ENCODE peak calls at places on chromosomes 2 and 18, in five cellular contexts. U is left lung, P is spleen, O is NB4, B is astrocyte. K is an unnamed sample.

GRCh38 chr2:105403785-105404698 is 5.2 kb upstream of the FHL2 start:
- DNase-seq in U (no peak), O (peak), B (peak), P (no peak), K (peak)

GRCh38 chr18:10296491-10296890 is 157.9 kb upstream of the APCDD1 start:
- DNase-seq in U (no peak), O (no peak), B (peak), P (no peak), K (no peak)

GRCh38 chr2:64036343-64036742 is 17.1 kb upstream of the VPS54 start:
- DNase-seq in P (no peak), B (peak), O (peak), U (no peak), K (peak)

GRCh38 chr18:55509631-55510372 is 78.2 kb downstream of the TCF4 start:
- DNase-seq in U (no peak), B (peak), P (no peak), O (no peak), K (peak)

GRCh38 chr2:18047896-18048657 is 169.6 kb downstream of the KCNS3 start:
- DNase-seq in O (no peak), B (peak), P (no peak), U (no peak), K (peak)

GRCh38 chr2:200278694-200279316 is 27.7 kb upstream of the SPATS2L start:
- DNase-seq in P (no peak), B (no peak), U (no peak), O (no peak), K (no peak)

GRCh38 chr18:43578636-43579203 is 301.4 kb upstream of the SYT4 start:
- DNase-seq in O (no peak), B (peak), P (no peak), U (no peak), K (no peak)

GRCh38 chr2:145740302-145740701 is 1220.4 kb upstream of the ZEB2 start:
- DNase-seq in B (peak), P (no peak), U (no peak), O (no peak), K (peak)

GRCh38 chr2:177127821-177128220 is 84.8 kb upstream of the HNRNPA3 start:
- DNase-seq in P (no peak), O (no peak), B (no peak), U (peak), K (no peak)

GRCh38 chr2:209458018-209458979 is 34.5 kb downstream of the MAP2 start:
- DNase-seq in U (no peak), B (peak), P (no peak), O (no peak), K (no peak)

GRCh38 chr2:54975175-54975574 is 75.1 kb downstream of the RTN4 start:
- DNase-seq in B (no peak), O (no peak), P (no peak), U (no peak), K (no peak)

GRCh38 chr2:186384226-186384625 is 101.8 kb upstream of the ZC3H15 start:
- DNase-seq in U (no peak), B (no peak), P (no peak), O (no peak), K (no peak)

GRCh38 chr2:11467749-11468148 is 1.8 kb upstream of the E2F6 start:
- DNase-seq in B (no peak), O (no peak), U (no peak), P (no peak), K (no peak)

GRCh38 chr18:10033038-10033437 is 119.2 kb downstream of the VAPA start:
- DNase-seq in U (no peak), O (no peak), P (no peak), B (no peak), K (no peak)

GRCh38 chr2:191318037-191318728 is 73.0 kb downstream of the MYO1B start:
- DNase-seq in B (peak), U (no peak), P (no peak), O (no peak), K (peak)

GRCh38 chr18:76621184-76621583 is 126.1 kb upstream of the ZNF516 start:
- DNase-seq in U (no peak), O (no peak), B (peak), P (no peak), K (no peak)

GRCh38 chr2:105806994-105807393 is 62.3 kb downstream of the NCK2 start:
- DNase-seq in P (no peak), B (no peak), U (no peak), O (no peak), K (no peak)

GRCh38 chr2:641501-642430 is 35.4 kb downstream of the TMEM18 start:
- DNase-seq in P (no peak), O (no peak), B (no peak), U (no peak), K (no peak)

GRCh38 chr2:31235504-31235902 is 1.6 kb downstream of the EHD3 start:
- DNase-seq in O (peak), B (peak), U (no peak), P (no peak), K (peak)

GRCh38 chr2:207173651-207174050 is 7.9 kb upstream of the KLF7 start:
- DNase-seq in U (no peak), B (no peak), O (no peak), P (no peak), K (no peak)

GRCh38 chr2:138030459-138030858 is 66.2 kb downstream of the HNMT start:
- DNase-seq in P (no peak), O (no peak), U (no peak), B (peak), K (peak)

GRCh38 chr2:240155080-240156025 is 14.9 kb upstream of the OTOS start:
- DNase-seq in P (peak), U (peak), O (no peak), B (no peak), K (no peak)

GRCh38 chr2:63840081-63840784 is 1.5 kb upstream of the UGP2 start:
- DNase-seq in B (no peak), U (no peak), O (peak), P (peak), K (no peak)

GRCh38 chr2:191740016-191740419 is 62.1 kb downstream of the NABP1 start:
- DNase-seq in B (peak), U (no peak), P (no peak), O (peak), K (no peak)

GRCh38 chr2:240211096-240211495 is 70.6 kb upstream of the OTOS start:
- DNase-seq in P (peak), B (no peak), O (no peak), U (no peak), K (no peak)

GRCh38 chr2:3725458-3726250 is 22.3 kb downstream of the DCDC2C start:
- DNase-seq in U (no peak), B (no peak), O (no peak), P (no peak), K (no peak)

GRCh38 chr2:86224645-86225355 is 25.5 kb downstream of the MRPL35 start:
- DNase-seq in U (no peak), O (no peak), B (no peak), P (no peak), K (no peak)

DNA sequence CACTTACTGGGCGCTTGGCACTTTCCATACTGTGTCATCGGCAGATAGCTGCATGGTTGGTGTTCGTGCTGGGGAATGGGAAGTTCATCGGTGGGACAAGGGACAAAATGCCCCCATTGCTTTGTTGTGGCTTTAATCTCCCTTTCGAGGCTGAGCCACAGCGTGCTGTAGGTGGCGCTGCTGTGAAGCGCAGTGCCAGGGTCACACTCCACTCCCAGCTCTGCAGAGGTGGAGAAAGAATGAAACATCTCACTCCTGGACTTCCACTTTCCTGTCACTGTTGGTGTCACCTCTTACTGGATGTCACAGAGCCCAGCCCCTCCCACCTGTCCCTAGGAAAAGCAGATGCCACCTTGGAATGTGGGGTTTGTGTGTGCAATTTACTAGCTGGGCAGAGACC is 8.7 kb downstream of the TYMS start:
- DNase-seq in B (no peak), P (no peak), U (no peak), O (peak), K (no peak)
- TF ChIP-seq CTCF in B (no peak), P (no peak), U (no peak), O (peak), K (peak)

DNA sequence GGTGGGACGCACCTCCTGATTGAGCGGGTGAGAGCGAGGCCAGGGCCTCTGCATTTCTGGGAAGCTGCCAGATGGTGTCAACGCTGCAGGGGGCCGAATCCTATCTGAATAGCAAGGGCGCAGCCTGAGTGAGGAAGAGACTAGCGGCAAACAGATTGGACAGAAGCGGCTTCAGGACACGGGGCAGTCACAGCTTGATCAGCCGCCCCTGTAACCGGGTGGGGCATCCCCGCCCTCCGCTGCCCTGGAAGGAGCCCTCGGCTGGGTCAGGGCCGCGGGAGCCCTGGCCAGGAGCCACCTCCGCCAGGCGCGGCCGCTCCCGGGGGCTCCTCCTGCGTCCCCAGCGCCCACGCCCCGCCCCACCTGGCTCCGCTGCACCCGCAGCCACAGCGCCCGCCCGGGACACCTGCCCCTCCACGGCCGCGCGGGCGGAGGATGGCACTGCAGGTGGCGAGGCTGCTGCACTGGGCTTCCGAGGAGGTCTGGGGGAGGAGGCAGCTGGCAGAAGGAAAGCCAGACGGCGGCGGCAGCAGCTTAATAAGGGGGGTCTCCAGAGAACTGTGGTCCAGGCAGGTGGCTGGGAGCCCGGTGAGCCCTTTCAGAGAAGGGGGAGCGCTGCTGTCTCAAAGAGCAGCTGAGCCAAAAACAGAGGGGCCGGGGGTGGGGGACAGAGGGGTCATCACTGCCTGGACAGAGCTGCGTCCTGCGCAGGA is 18.9 kb upstream of the SOX11 start:
- DNase-seq in U (peak), O (no peak), P (peak), B (no peak), K (no peak)
- TF ChIP-seq CTCF in U (no peak), O (no peak), P (no peak), B (no peak), K (no peak)

GRCh38 chr18:12307251-12307736 is 747 bp upstream of the TUBB6 start:
- DNase-seq in B (peak), U (no peak), P (peak), O (peak), K (peak)
- TF ChIP-seq CTCF in B (peak), U (no peak), P (no peak), O (no peak), K (no peak)

GRCh38 chr2:42385225-42385624 is 24.2 kb upstream of the COX7A2L start:
- DNase-seq in U (no peak), O (no peak), P (no peak), B (no peak), K (peak)
- TF ChIP-seq CTCF in U (no peak), O (peak), P (no peak), B (peak), K (peak)

DNA sequence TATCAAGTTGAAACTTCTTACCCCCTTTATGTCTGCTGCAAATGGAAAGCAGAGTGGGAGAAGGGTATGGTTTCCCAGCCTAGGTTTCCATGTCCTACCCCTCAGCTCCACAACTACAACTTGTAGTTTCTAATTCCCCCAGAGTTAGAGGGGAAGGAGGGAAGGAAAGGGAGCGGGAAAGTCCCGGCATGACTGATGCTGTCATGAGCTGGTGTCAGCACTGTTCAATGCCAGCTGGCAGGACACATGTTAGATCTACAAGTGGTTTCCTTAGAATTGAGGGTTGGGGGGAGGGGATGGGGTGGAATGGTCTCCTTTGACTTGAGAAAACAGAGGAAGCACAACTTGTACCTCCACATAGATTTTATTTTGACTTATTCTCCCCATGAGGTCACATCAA is 194.0 kb downstream of the MBD2 start:
- DNase-seq in O (no peak), B (no peak), U (no peak), P (no peak), K (no peak)
- TF ChIP-seq CTCF in O (no peak), B (no peak), U (no peak), P (no peak), K (no peak)

GRCh38 chr2:133484106-133484505 is 84.2 kb downstream of the NCKAP5 start:
- DNase-seq in O (no peak), P (no peak), U (no peak), B (peak), K (peak)
- TF ChIP-seq CTCF in O (no peak), P (no peak), U (no peak), B (no peak), K (peak)

GRCh38 chr2:128789221-128789620 is 470.6 kb upstream of the HS6ST1 start:
- DNase-seq in B (no peak), O (no peak), U (peak), P (peak), K (no peak)
- TF ChIP-seq CTCF in B (no peak), O (no peak), U (no peak), P (no peak), K (no peak)

GRCh38 chr2:196849895-196850294 is 40.7 kb upstream of the C2orf66 start:
- DNase-seq in O (peak), P (no peak), U (no peak), B (peak), K (peak)
- TF ChIP-seq CTCF in O (no peak), P (no peak), U (no peak), B (peak), K (peak)

DNA sequence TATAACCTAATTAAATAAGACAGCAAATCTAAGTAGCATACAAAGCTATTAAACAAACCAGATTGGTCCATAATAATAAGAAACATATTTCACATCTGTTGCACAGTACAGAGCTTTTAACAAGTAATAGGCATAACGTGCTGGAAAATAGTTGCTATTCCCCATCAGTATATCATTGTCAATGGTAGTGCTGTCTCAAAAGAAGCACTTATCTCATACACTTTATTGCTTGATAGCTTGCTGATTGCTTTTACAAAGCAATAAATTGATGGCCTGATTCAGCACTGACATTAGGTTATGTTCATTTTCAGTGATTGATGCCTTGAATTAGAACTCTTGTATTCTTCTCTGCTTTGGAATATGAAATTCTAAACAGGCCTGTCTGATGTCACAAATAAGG is 641.7 kb downstream of the CBLN2 start:
- DNase-seq in P (no peak), O (no peak), U (no peak), B (no peak), K (no peak)
- TF ChIP-seq CTCF in P (no peak), O (no peak), U (no peak), B (no peak), K (no peak)